ENCODE peak calls at places on chromosomes 16 and 17, in five cellular contexts. D, L, H, O and A are unnamed samples.

GRCh38 chr16:66660422-66661209 is 35.9 kb downstream of the CMTM4 start:
- DNase-seq in H (no peak), D (no peak), L (no peak), O (no peak), A (no peak)

GRCh38 chr17:58918072-58918471 is 162.4 kb downstream of the PPM1E start:
- DNase-seq in H (no peak), D (no peak), O (no peak), L (no peak), A (no peak)

GRCh38 chr17:31907342-31907975 is 6.0 kb upstream of the UTP6 start:
- DNase-seq in L (peak; percentile 26), D (no peak), H (no peak), O (no peak), A (no peak)

GRCh38 chr17:8884336-8884990 is 17.0 kb upstream of the PIK3R6 start:
- DNase-seq in O (no peak), L (no peak), D (no peak), H (no peak), A (no peak)

GRCh38 chr16:88618182-88618955 is 20.0 kb upstream of the IL17C start:
- DNase-seq in O (no peak), H (no peak), D (no peak), L (no peak), A (no peak)

GRCh38 chr16:88276591-88276990 is 106.2 kb upstream of the ZNF469 start:
- DNase-seq in O (no peak), H (no peak), L (no peak), D (no peak), A (no peak)

GRCh38 chr16:83728518-83728917 is 79.3 kb upstream of the HSBP1 start:
- DNase-seq in D (no peak), H (no peak), L (no peak), O (no peak), A (no peak)

GRCh38 chr17:34850023-34850422 is 111.2 kb downstream of the CCT6B start:
- DNase-seq in O (no peak), L (no peak), H (no peak), D (peak; percentile 73), A (no peak)

GRCh38 chr16:70746708-70747424 is 54.1 kb downstream of the VAC14 start:
- DNase-seq in H (no peak), L (no peak), D (peak; percentile 67), O (no peak), A (peak; percentile 96)